ENCODE peak calls at places on chromosome 9, in six cellular contexts. X, O, K, T, W and Y are unnamed samples.

GRCh38 chr9:93603906-93604326 is 27.5 kb downstream of the PHF2 start:
- ATAC-seq in X (no peak), O (no peak), K (no peak), T (no peak), W (no peak), Y (peak; percentile 47)

GRCh38 chr9:123278361-123278760 is 10.0 kb upstream of the STRBP start:
- ATAC-seq in X (no peak), O (no peak), K (no peak), T (no peak), W (no peak), Y (no peak)

GRCh38 chr9:68955281-68955680 is 58.6 kb downstream of the PRKACG start:
- ATAC-seq in X (no peak), O (no peak), K (no peak), T (no peak), W (no peak), Y (no peak)

GRCh38 chr9:87276327-87276841 is 221.3 kb upstream of the DAPK1 start:
- ATAC-seq in X (no peak), O (no peak), K (no peak), T (no peak), W (peak; percentile 64), Y (peak; percentile 46)

GRCh38 chr9:35962126-35962906 is 4.4 kb upstream of the OR2S2 start:
- ATAC-seq in X (no peak), O (peak; percentile 36), K (peak; percentile 69), T (peak; percentile 81), W (no peak), Y (peak; percentile 41)

GRCh38 chr9:121358747-121359146 is 11.3 kb downstream of the STOM start:
- ATAC-seq in X (no peak), O (no peak), K (no peak), T (peak; percentile 31), W (peak; percentile 81), Y (no peak)

GRCh38 chr9:84447305-84447704 is 106.7 kb upstream of the SLC28A3 start:
- ATAC-seq in X (no peak), O (no peak), K (no peak), T (no peak), W (no peak), Y (no peak)

GRCh38 chr9:20865357-20865756 is 166.1 kb downstream of the HACD4 start:
- ATAC-seq in X (no peak), O (no peak), K (no peak), T (no peak), W (no peak), Y (no peak)

GRCh38 chr9:105297442-105298097 is 53.1 kb downstream of the SLC44A1 start:
- ATAC-seq in X (no peak), O (no peak), K (no peak), T (no peak), W (no peak), Y (no peak)
- H3K27ac ChIP-seq in X (peak overlapping the region; percentile 50), O (peak overlapping the region; percentile 90), K (no peak overlapping the region), T (no peak overlapping the region), W (no peak overlapping the region), Y (peak overlapping the region; percentile 38)

GRCh38 chr9:3906437-3907213 is 380.8 kb upstream of the RFX3 start:
- ATAC-seq in X (no peak), O (peak; percentile 69), K (peak; percentile 83), T (peak; percentile 45), W (peak; percentile 47), Y (no peak)
- TF ChIP-seq CTCF in X (no peak), O (no peak), K (no peak), T (no peak), W (no peak), Y (no peak)

DNA sequence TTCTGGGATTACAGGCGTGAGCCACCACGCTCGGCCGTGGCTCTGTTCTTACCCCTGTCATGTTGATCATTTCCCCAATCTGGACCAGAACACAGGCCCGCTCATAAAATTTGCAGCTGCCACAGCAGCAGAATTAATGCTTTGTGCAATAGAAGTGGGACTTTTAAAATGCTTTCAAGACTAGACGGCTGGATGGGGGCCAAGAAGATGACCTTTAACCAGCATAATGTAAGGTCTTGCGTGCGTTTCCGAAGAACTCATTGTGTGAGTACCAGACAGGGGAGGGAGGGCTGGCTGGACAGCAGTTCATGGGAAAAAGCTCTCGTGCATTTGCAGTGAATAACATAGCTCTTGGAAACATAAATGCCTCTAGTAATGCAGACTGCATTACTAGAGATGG is 3.5 kb upstream of the WDR38 start:
- ATAC-seq in X (no peak), O (no peak), K (no peak), T (no peak), W (no peak), Y (no peak)
- TF ChIP-seq EP300 in X (no peak), O (peak; percentile 15), K (no peak), T (no peak), W (no peak), Y (no peak)

GRCh38 chr9:103821115-103821514 is 273.0 kb upstream of the SMC2 start:
- ATAC-seq in X (no peak), O (no peak), K (no peak), T (no peak), W (no peak), Y (no peak)

GRCh38 chr9:103816146-103816545 is 278.0 kb upstream of the SMC2 start:
- ATAC-seq in X (no peak), O (no peak), K (no peak), T (no peak), W (no peak), Y (no peak)
- H3K27ac ChIP-seq in X (no peak overlapping the region), O (no peak overlapping the region), K (no peak overlapping the region), T (no peak overlapping the region), W (no peak overlapping the region), Y (no peak overlapping the region)

GRCh38 chr9:89325733-89326132 is 7.4 kb downstream of the SECISBP2 start:
- ATAC-seq in X (no peak), O (no peak), K (no peak), T (no peak), W (no peak), Y (no peak)

GRCh38 chr9:89330513-89330912 is 12.2 kb downstream of the SECISBP2 start:
- ATAC-seq in X (no peak), O (no peak), K (no peak), T (no peak), W (no peak), Y (no peak)

GRCh38 chr9:89328064-89328463 is 9.8 kb downstream of the SECISBP2 start:
- ATAC-seq in X (no peak), O (no peak), K (no peak), T (no peak), W (no peak), Y (no peak)

GRCh38 chr9:89329917-89330316 is 11.6 kb downstream of the SECISBP2 start:
- ATAC-seq in X (no peak), O (no peak), K (no peak), T (no peak), W (no peak), Y (no peak)
- TF ChIP-seq CTCF in X (no peak), O (no peak), K (no peak), T (no peak), W (no peak), Y (no peak)

GRCh38 chr9:108310202-108310601 is 545.6 kb downstream of the ACTL7B start:
- ATAC-seq in X (no peak), O (no peak), K (no peak), T (no peak), W (no peak), Y (no peak)
- TF ChIP-seq EP300 in X (no peak), O (no peak), K (no peak), T (no peak), W (no peak), Y (no peak)

GRCh38 chr9:80208662-80209061 is 636.9 kb downstream of the TLE4 start:
- ATAC-seq in X (no peak), O (no peak), K (no peak), T (no peak), W (no peak), Y (no peak)
- H3K27ac ChIP-seq in X (no peak overlapping the region), O (no peak overlapping the region), K (no peak overlapping the region), T (no peak overlapping the region), W (no peak overlapping the region), Y (no peak overlapping the region)

DNA sequence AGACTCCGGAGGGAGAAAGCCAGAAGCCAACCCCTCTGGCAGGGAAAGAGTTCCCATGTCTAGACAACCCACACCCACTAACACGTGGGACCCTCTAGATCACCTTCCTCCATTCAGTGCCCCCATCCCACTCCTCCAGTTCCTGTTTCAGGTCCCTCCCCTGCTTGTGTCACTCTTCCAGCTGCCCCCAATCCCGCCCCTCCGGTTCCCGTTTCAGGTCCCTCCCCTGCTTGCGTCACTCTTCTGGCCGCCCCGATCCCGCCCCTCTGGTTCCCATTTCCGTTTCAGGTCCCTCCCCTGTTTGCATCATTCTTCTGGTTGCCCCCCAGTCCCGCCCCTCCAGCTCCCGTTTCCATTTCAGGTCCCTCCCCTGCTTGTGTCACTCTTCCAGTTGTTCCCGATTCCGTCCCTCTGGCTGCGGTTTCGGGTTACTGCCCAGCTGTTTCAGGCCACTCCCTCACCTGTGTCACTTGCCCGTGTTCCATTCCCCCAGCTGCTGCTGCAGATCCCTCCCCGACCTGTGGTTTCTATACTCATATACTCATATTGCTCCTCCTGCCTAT is 64.8 kb upstream of the RANBP6 start:
- ATAC-seq in X (peak; percentile 96), O (peak; percentile 97), K (peak; percentile 96), T (peak; percentile 96), W (peak; percentile 97), Y (peak; percentile 97)
- TF ChIP-seq CTCF in X (peak; percentile 13), O (no peak), K (no peak), T (no peak), W (no peak), Y (peak; percentile 50)

GRCh38 chr9:119726035-119726434 is 356.8 kb upstream of the BRINP1 start:
- ATAC-seq in X (no peak), O (no peak), K (no peak), T (no peak), W (no peak), Y (no peak)
- TF ChIP-seq EP300 in X (no peak), O (no peak), K (no peak), T (no peak), W (no peak), Y (no peak)